ENCODE peak calls at places on chromosomes 4 and X, in four cellular contexts. C, S, H and M are unnamed samples.

GRCh38 chr4:142128529-142128928 is 492.1 kb downstream of the IL15 start:
- DNase-seq in H (no peak), C (no peak), S (no peak), M (no peak)

GRCh38 chr4:3838437-3839380 is 72.5 kb downstream of the ADRA2C start:
- DNase-seq in C (no peak), H (no peak), S (no peak), M (no peak)

GRCh38 chrX:136168929-136169735 is 21.8 kb downstream of the FHL1 start:
- DNase-seq in S (peak; percentile 62), C (no peak), H (no peak), M (no peak)

GRCh38 chr4:128068927-128069326 is 7.8 kb downstream of the LARP1B start:
- DNase-seq in H (peak; percentile 29), C (no peak), S (peak; percentile 35), M (peak; percentile 13)

GRCh38 chr4:185247151-185247550 is 37.8 kb downstream of the SNX25 start:
- DNase-seq in C (no peak), S (no peak), H (no peak), M (no peak)

GRCh38 chr4:79913581-79913980 is 159.4 kb downstream of the ANTXR2 start:
- DNase-seq in S (no peak), C (no peak), H (no peak), M (no peak)

GRCh38 chrX:73268463-73268862 is 53.8 kb upstream of the NAP1L2 start:
- DNase-seq in S (no peak), C (no peak), H (no peak), M (no peak)

GRCh38 chr4:109294468-109295020 is 7.9 kb downstream of the COL25A1 start:
- DNase-seq in S (no peak), C (no peak), H (no peak), M (no peak)

GRCh38 chr4:6044805-6045204 is 26.6 kb upstream of the C4orf50 start:
- DNase-seq in H (no peak), S (peak; percentile 50), C (no peak), M (no peak)

GRCh38 chrX:48834383-48834709 is 1.1 kb downstream of the PCSK1N start:
- DNase-seq in C (no peak), S (no peak), H (no peak), M (peak; percentile 13)

GRCh38 chr4:57162499-57163019 is 52.4 kb upstream of the IGFBP7 start:
- DNase-seq in S (no peak), C (no peak), H (no peak), M (no peak)

GRCh38 chr4:104421576-104421975 is 73.1 kb downstream of the CXXC4 start:
- DNase-seq in S (no peak), C (no peak), H (no peak), M (peak; percentile 2)

GRCh38 chr4:121823505-121824170 is at the start of gene CCNA2:
- DNase-seq in H (peak; percentile 95), C (peak; percentile 83), S (peak; percentile 93), M (peak; percentile 96)

GRCh38 chr4:32199639-32200038 is 1479.5 kb downstream of the PCDH7 start:
- DNase-seq in H (no peak), S (no peak), C (no peak), M (no peak)

GRCh38 chr4:1408418-1408817 is 2.2 kb upstream of the NKX1-1 start:
- DNase-seq in H (no peak), C (no peak), S (no peak), M (no peak)

GRCh38 chrX:143837010-143837409 is 46.9 kb upstream of the UBE2NL start:
- DNase-seq in C (no peak), S (no peak), H (no peak), M (no peak)

GRCh38 chr4:157242871-157243270 is 22.3 kb downstream of the GRIA2 start:
- DNase-seq in H (no peak), S (no peak), C (no peak), M (no peak)

GRCh38 chr4:105387466-105387865 is 86.4 kb downstream of the PPA2 start:
- DNase-seq in C (no peak), H (no peak), S (no peak), M (no peak)

GRCh38 chr4:55321707-55322264 is 24.3 kb upstream of the SRD5A3 start:
- DNase-seq in H (peak; percentile 59), S (peak; percentile 62), C (peak; percentile 2), M (peak; percentile 25)
- TF ChIP-seq CHD2 in H (no peak), S (no peak), C (no peak), M (no peak)

DNA sequence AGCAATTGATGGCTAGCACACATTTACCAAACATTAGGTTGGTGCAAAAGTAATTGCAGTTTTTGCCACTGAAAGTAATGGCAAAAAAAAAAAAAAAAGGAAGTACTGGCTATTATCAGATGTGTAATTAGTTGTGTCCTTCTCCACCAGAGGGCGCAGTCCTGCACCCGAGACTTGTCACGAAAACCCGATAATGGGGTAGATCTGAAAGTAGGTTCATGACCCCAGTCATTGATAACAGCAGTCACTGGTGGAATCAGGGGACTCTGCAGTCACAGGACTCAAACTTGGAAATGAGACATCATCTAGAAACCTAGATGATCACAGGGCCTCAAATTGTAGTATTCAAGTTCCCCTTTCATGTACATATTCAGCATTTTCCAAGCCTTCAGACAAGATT is 13.1 kb upstream of the ACOT9 start:
- DNase-seq in H (peak; percentile 37), S (peak; percentile 63), C (peak; percentile 50), M (peak; percentile 73)
- TF ChIP-seq CEBPB in H (no peak), S (no peak), C (no peak), M (no peak)

DNA sequence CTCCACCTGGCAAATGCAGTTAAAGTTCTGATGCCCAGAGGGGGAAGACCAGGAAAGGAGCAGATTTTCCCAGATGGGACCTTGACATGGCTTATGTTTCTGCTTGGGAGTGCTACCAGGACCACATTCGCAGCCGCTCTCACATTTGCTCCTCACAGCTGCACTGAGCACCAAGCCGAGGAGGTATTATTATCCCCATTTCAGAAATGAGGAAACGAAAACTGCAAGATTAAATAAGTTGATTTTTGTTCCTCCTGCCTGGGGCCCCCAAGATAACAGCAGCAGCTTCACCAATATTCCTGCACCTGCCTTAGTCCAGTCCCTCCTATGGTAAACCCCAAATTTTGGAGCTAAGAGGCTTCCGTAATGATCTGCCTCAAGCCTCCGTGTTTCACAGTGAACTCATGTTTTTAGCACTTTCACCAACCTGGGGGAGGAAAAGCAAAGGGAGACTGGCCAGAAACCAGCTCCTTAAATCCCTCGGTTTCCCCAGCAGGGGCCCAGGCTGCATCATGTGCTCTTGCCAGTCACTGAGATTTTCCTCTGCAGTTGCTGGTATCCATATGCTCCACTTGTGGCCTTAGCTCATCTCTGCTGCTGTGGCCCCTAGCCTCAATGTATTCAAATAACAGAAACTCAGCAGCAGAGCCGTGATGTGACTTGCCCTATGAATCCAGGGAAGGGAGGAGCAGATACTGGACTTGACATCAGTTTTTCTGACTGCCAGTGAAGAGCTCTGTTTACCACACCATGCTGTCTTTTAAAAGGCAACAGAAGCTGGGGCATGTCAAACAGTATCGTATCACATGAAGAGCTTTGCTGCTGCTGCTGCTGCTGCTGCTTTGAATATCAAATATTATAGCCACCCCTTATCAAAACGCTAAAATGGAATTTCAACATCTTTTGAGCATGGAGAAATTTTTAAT is 95.5 kb upstream of the KLHL13 start:
- DNase-seq in C (no peak), S (no peak), H (no peak), M (no peak)
- TF ChIP-seq BHLHE40 in C (no peak), S (no peak), H (no peak), M (no peak)

DNA sequence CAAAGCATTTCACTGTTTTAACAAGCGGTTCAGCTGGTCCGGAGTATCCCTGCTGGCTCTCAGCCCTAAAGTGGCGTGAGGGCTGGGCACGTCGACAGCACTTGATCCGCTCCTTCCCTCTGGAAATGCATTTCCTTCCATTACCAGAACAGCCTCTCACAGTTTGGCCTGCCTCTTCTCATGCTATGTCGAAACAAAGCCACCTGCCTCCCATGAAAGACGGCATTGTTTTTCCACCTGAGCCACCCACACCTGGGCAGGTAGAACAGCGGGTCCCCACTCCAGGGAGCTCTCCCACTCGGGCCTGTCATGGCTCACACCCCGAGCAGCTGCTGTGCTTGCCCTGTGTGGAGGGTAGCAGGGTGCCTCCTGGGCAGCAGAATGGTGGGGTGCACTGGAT is 86.1 kb downstream of the FHDC1 start:
- DNase-seq in S (no peak), C (no peak), H (no peak), M (no peak)
- TF ChIP-seq CHD2 in S (no peak), C (no peak), H (no peak), M (no peak)

DNA sequence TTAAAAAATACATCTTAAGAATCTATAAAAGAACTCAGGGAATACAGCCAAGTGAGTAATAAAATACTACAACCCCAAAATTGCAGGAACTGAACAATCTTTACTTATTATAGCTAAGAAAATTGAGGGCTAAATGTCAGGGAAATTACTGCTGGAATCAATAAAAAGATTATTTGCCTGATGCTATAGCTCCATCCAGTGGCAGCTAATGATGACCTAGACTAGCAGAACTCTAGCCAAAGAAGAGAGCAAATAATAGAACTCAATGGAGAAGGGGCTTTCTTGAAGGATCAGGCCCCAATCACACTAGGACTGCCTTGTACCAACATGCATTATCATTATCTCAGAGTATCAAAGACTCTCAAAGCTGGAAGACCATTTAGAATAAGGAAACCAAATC is 85.0 kb upstream of the FAM241A start:
- DNase-seq in H (peak; percentile 7), C (no peak), S (no peak), M (peak; percentile 31)
- TF ChIP-seq CEBPB in H (no peak), C (no peak), S (no peak), M (no peak)